ENCODE peak calls at places on chromosomes 2 and 18, in nine cellular contexts. U is omental fat pad; R is stimulated activated naive CD8-positive, alpha-beta T cell treated with anti-CD3 and anti-CD28 coated beads, Interleukin-15, Interleukin-2, amounts not matched to agents 100 U/mL and 50 U/mL, for 24 hours; X is activated CD4-positive, alpha-beta T cell treated with anti-CD3 and anti-CD28 coated beads for 48 hours; T is GM13976; J is activated naive CD4-positive, alpha-beta T cell treated with anti-CD3 and anti-CD28 coated beads, Interleukin-2, amount 50 U/mL, for 72 hours; Q is renal cortical epithelial cell; V is T-helper 2 cell; E is HEK293T. I is an unnamed sample.

GRCh38 chr2:158414538-158414937 is 42.0 kb downstream of the CCDC148 start:
- DNase-seq in U (no peak), R (no peak), X (no peak), T (no peak), J (no peak), Q (peak), V (no peak), E (no peak), I (no peak)

GRCh38 chr18:63446266-63446665 is 24.0 kb upstream of the VPS4B start:
- DNase-seq in U (no peak), R (no peak), X (no peak), T (no peak), J (no peak), Q (no peak), V (no peak), E (no peak), I (no peak)

GRCh38 chr2:29397743-29398142 is 282.5 kb downstream of the CLIP4 start:
- DNase-seq in U (no peak), R (no peak), X (no peak), T (no peak), J (no peak), Q (peak), V (no peak), E (no peak), I (no peak)

GRCh38 chr2:11163439-11164317 is 8.4 kb downstream of the SLC66A3 start:
- DNase-seq in U (no peak), R (no peak), X (no peak), T (no peak), J (no peak), Q (peak), V (no peak), E (no peak), I (no peak)

GRCh38 chr18:79787527-79788095 is 10.1 kb upstream of the KCNG2 start:
- DNase-seq in U (no peak), R (no peak), X (no peak), T (no peak), J (peak), Q (no peak), V (no peak), E (no peak), I (no peak)

GRCh38 chr2:72143441-72144356 is 4.0 kb downstream of the CYP26B1 start:
- DNase-seq in U (peak), R (no peak), X (peak), T (no peak), J (peak), Q (no peak), V (no peak), E (no peak), I (peak)

GRCh38 chr2:10877691-10878111 is 34.0 kb upstream of the KCNF1 start:
- DNase-seq in U (no peak), R (no peak), X (no peak), T (no peak), J (no peak), Q (no peak), V (no peak), E (no peak), I (no peak)

GRCh38 chr2:218003265-218003950 is 613 bp upstream of the TNS1 start:
- DNase-seq in U (no peak), R (no peak), X (no peak), T (no peak), J (no peak), Q (no peak), V (no peak), E (no peak), I (no peak)

GRCh38 chr2:204491528-204491927 is 53.7 kb upstream of the PARD3B start:
- DNase-seq in U (no peak), R (no peak), X (no peak), T (no peak), J (no peak), Q (peak), V (no peak), E (no peak), I (no peak)

GRCh38 chr2:134553657-134554056 is 165.1 kb downstream of the TMEM163 start:
- DNase-seq in U (no peak), R (no peak), X (no peak), T (no peak), J (no peak), Q (no peak), V (no peak), E (no peak), I (no peak)

GRCh38 chr2:227661019-227661726 is 5.4 kb upstream of the SCYGR5 start:
- DNase-seq in U (no peak), R (no peak), X (no peak), T (no peak), J (no peak), Q (no peak), V (no peak), E (no peak), I (no peak)

GRCh38 chr2:217972490-217972889 is 30.3 kb downstream of the TNS1 start:
- DNase-seq in U (no peak), R (no peak), X (no peak), T (no peak), J (no peak), Q (no peak), V (no peak), E (no peak), I (no peak)

GRCh38 chr2:10575566-10576300 is 114.0 kb downstream of the NOL10 start:
- DNase-seq in U (no peak), R (no peak), X (no peak), T (no peak), J (no peak), Q (peak), V (no peak), E (no peak), I (no peak)

GRCh38 chr18:37424507-37424906 is 141.1 kb downstream of the CELF4 start:
- DNase-seq in U (no peak), R (no peak), X (no peak), T (no peak), J (no peak), Q (peak), V (no peak), E (no peak), I (no peak)

GRCh38 chr2:197786010-197786877 is 1.1 kb upstream of the BOLL start:
- DNase-seq in U (no peak), R (peak), X (peak), T (peak), J (peak), Q (no peak), V (peak), E (no peak), I (peak)

GRCh38 chr18:34224423-34225217 is at the start of gene NOL4:
- DNase-seq in U (no peak), R (no peak), X (no peak), T (peak), J (no peak), Q (peak), V (no peak), E (peak), I (peak)

GRCh38 chr2:32377928-32378327 is 21.1 kb downstream of the BIRC6 start:
- DNase-seq in U (no peak), R (no peak), X (no peak), T (no peak), J (no peak), Q (no peak), V (no peak), E (no peak), I (no peak)

GRCh38 chr2:232304236-232304635 is 74.3 kb upstream of the ALPP start:
- DNase-seq in U (no peak), R (no peak), X (no peak), T (no peak), J (no peak), Q (no peak), V (no peak), E (no peak), I (no peak)

GRCh38 chr18:55001625-55002024 is 42.4 kb upstream of the CCDC68 start:
- DNase-seq in U (no peak), R (no peak), X (no peak), T (no peak), J (no peak), Q (no peak), V (no peak), E (no peak), I (no peak)

GRCh38 chr18:55998071-55998522 is 410.1 kb upstream of the TCF4 start:
- DNase-seq in U (no peak), R (no peak), X (no peak), T (no peak), J (no peak), Q (peak), V (no peak), E (no peak), I (no peak)